ENCODE peak calls at places on chromosomes 13 and 19, in eight cellular contexts. C, H, N, P, I, U, B and L are unnamed samples. For H3K4me1, the result is how much of the 10 kb centered on the place peaks cover.

GRCh38 chr13:112078879-112079526 is 12.1 kb downstream of the SOX1 start:
- DNase-seq in N (no peak), P (no peak), C (no peak), B (no peak), I (no peak), H (no peak), U (no peak), L (no peak)

GRCh38 chr19:485122-485521 is 11.2 kb upstream of the MADCAM1 start:
- DNase-seq in N (no peak), I (no peak), B (no peak), C (no peak), U (no peak), H (peak), P (no peak), L (no peak)

GRCh38 chr13:67148219-67148583 is 81.9 kb downstream of the PCDH9 start:
- DNase-seq in C (no peak), U (no peak), H (no peak), I (no peak), B (no peak), P (no peak), N (no peak), L (no peak)

GRCh38 chr19:48239582-48240141 is 16.1 kb downstream of the CARD8 start:
- DNase-seq in C (no peak), H (no peak), N (no peak), I (no peak), B (no peak), P (no peak), U (no peak), L (no peak)

GRCh38 chr19:35702223-35703012 is 1.9 kb upstream of the ZBTB32 start:
- DNase-seq in H (peak), U (peak), B (peak), C (peak), P (peak), I (peak), N (peak), L (peak)

GRCh38 chr13:93505104-93505952 is 278.7 kb downstream of the GPC6 start:
- DNase-seq in I (no peak), U (peak), P (no peak), C (no peak), H (no peak), N (peak), B (no peak), L (no peak)

GRCh38 chr13:76885203-76886004 is 801 bp downstream of the KCTD12 start:
- DNase-seq in H (peak), N (peak), P (peak), B (peak), I (peak), C (peak), U (peak), L (peak)

GRCh38 chr19:49398001-49398615 is 10.1 kb downstream of the KASH5 start:
- DNase-seq in U (no peak), P (no peak), N (no peak), H (no peak), C (no peak), B (no peak), I (no peak), L (peak)

GRCh38 chr19:46859637-46860124 is 1.1 kb upstream of the ARHGAP35 start:
- DNase-seq in I (peak), C (peak), P (no peak), N (no peak), U (peak), H (peak), B (no peak), L (no peak)

GRCh38 chr19:42191855-42192254 is 25.6 kb downstream of the DEDD2 start:
- DNase-seq in C (no peak), P (no peak), B (no peak), H (no peak), U (peak), N (no peak), I (no peak), L (no peak)

GRCh38 chr19:40247735-40248262 is 21.3 kb upstream of the CCNP start:
- DNase-seq in P (no peak), H (no peak), N (no peak), I (no peak), U (no peak), B (no peak), C (peak), L (no peak)

GRCh38 chr19:11059511-11060358 is 29.5 kb upstream of the LDLR start:
- DNase-seq in N (no peak), P (no peak), C (no peak), I (no peak), U (no peak), B (no peak), H (no peak), L (no peak)

GRCh38 chr19:48813123-48813911 is 2.5 kb upstream of the BCAT2 start:
- DNase-seq in B (no peak), H (no peak), N (no peak), I (no peak), P (no peak), C (no peak), U (peak), L (no peak)

GRCh38 chr13:28705734-28706133 is 13.0 kb downstream of the SLC46A3 start:
- DNase-seq in U (no peak), N (no peak), I (no peak), C (no peak), B (no peak), H (no peak), P (no peak), L (no peak)

GRCh38 chr13:76968041-76968440 is 19.7 kb downstream of the ACOD1 start:
- DNase-seq in P (no peak), N (no peak), U (no peak), H (no peak), I (no peak), B (no peak), C (no peak), L (no peak)

GRCh38 chr19:33157906-33158305 is 26.0 kb downstream of the WDR88 start:
- DNase-seq in B (no peak), N (no peak), U (no peak), P (no peak), I (no peak), H (no peak), C (no peak), L (no peak)

GRCh38 chr13:70128098-70128497 is 19.8 kb upstream of the KLHL1 start:
- DNase-seq in C (no peak), P (no peak), U (no peak), I (no peak), H (no peak), N (no peak), B (no peak), L (no peak)

GRCh38 chr19:14479985-14480694 is 5.0 kb upstream of the PTGER1 start:
- DNase-seq in P (peak), B (no peak), U (no peak), C (peak), N (peak), I (peak), H (peak), L (peak)

GRCh38 chr13:20353973-20354372 is 121.9 kb upstream of the GJB6 start:
- DNase-seq in P (no peak), I (no peak), H (no peak), U (no peak), C (no peak), B (no peak), N (no peak), L (no peak)

GRCh38 chr19:7427944-7428343 is 60.9 kb downstream of the PEX11G start:
- DNase-seq in C (no peak), P (no peak), N (no peak), H (no peak), I (no peak), B (no peak), U (no peak), L (no peak)

GRCh38 chr13:27097691-27098090 is 73.9 kb downstream of the USP12 start:
- DNase-seq in H (no peak), P (no peak), I (no peak), U (no peak), B (no peak), C (no peak), N (no peak), L (no peak)

GRCh38 chr13:111922086-111922485 is 144.9 kb upstream of the SOX1 start:
- DNase-seq in P (no peak), U (no peak), H (peak), I (no peak), B (no peak), N (no peak), C (no peak), L (no peak)

GRCh38 chr19:16325161-16325527 is 518 bp downstream of the KLF2 start:
- DNase-seq in U (peak), H (peak), I (peak), B (no peak), N (peak), C (peak), P (peak), L (peak)

GRCh38 chr19:46404039-46404883 is 9.1 kb downstream of the CCDC8 start:
- DNase-seq in N (peak), H (no peak), C (peak), I (peak), U (peak), B (peak), P (no peak), L (no peak)

GRCh38 chr19:45973564-45974338 is at the start of gene NOVA2:
- DNase-seq in U (peak), H (peak), I (peak), C (peak), B (peak), N (peak), P (peak), L (no peak)

GRCh38 chr13:59269476-59269875 is 894.3 kb downstream of the DIAPH3 start:
- DNase-seq in P (no peak), C (no peak), N (no peak), B (no peak), I (no peak), U (no peak), H (no peak), L (no peak)

GRCh38 chr13:33125821-33126570 is 109.8 kb downstream of the KL start:
- DNase-seq in P (peak), I (peak), N (peak), B (peak), U (peak), H (no peak), C (peak), L (no peak)

GRCh38 chr13:102091231-102091630 is 310.6 kb downstream of the FGF14 start:
- DNase-seq in P (no peak), B (no peak), I (no peak), C (no peak), N (peak), H (no peak), U (peak), L (no peak)

GRCh38 chr19:39828015-39828633 is 5.8 kb downstream of the DYRK1B start:
- DNase-seq in N (no peak), I (no peak), B (no peak), U (no peak), P (no peak), H (no peak), C (no peak), L (no peak)

DNA sequence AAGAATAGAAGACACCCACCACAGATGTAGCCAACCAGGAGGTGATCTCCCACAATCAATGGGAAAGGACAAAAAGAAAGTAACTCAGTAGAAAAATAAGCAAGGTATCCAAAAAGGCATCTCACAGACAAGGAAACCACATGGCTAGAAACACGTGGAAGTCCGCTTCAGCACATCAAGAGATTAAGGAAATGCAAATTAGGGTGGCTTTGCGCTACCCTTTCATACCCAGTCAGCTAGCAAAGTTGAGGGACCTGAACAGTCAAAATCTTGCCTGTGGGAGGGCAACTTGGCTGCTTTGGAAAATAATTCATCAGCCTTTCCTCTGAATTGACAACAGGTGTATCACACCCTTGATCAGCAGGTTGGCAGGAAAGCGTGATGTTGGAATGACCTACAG is 11.6 kb upstream of the UQCR11 start:
- DNase-seq in H (no peak), N (no peak), B (no peak), C (no peak), I (no peak), P (no peak), U (no peak), L (no peak)
- H3K27ac ChIP-seq in H (no peak), N (peak), B (no peak), C (no peak), I (no peak), P (no peak), U (no peak), L (peak)

GRCh38 chr19:54199401-54199800 is 1.3 kb upstream of the RPS9 start:
- DNase-seq in N (no peak), I (no peak), C (no peak), H (no peak), B (no peak), U (no peak), P (no peak), L (no peak)

GRCh38 chr19:54204767-54205468 is 4.3 kb downstream of the RPS9 start:
- DNase-seq in N (no peak), H (no peak), P (no peak), C (no peak), U (no peak), I (no peak), B (no peak), L (no peak)

GRCh38 chr19:54203151-54203611 is 2.5 kb downstream of the RPS9 start:
- DNase-seq in C (no peak), N (no peak), I (no peak), U (peak), B (no peak), H (no peak), P (no peak), L (no peak)

GRCh38 chr19:54201980-54202379 is 1.3 kb downstream of the RPS9 start:
- DNase-seq in I (no peak), B (no peak), N (no peak), H (no peak), U (no peak), C (no peak), P (no peak), L (no peak)

GRCh38 chr19:54201172-54201701 is 579 bp downstream of the RPS9 start:
- DNase-seq in I (no peak), P (no peak), H (no peak), C (no peak), N (no peak), B (no peak), U (no peak), L (no peak)
- H3K4me1 ChIP-seq in I (half or more), P (under half), H (under half), C (under half), N (under half), B (under half), U (under half), L (under half)

DNA sequence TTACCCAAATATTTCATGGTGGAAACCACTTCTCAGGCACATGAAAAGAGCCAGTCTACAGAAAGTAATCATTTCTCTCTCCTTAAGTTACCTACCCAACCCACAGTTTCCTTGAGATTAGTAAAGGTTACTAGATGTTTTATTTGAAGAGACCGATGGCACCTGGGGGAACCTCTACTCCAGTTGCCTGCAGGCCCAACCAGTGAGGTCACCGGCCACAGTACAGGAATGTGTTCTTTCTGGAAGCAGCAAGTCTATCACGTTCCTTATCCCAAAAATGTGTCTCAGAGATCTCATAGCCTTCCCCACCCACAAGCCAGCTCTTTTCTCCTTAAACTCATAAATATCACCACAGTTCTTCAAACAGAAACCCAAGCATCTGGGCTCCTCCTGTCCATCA is 316.1 kb downstream of the COG6 start:
- DNase-seq in I (no peak), P (no peak), U (no peak), H (no peak), B (no peak), C (no peak), N (no peak), L (no peak)
- H3K27ac ChIP-seq in I (no peak), P (no peak), U (no peak), H (no peak), B (no peak), C (no peak), N (no peak), L (no peak)

DNA sequence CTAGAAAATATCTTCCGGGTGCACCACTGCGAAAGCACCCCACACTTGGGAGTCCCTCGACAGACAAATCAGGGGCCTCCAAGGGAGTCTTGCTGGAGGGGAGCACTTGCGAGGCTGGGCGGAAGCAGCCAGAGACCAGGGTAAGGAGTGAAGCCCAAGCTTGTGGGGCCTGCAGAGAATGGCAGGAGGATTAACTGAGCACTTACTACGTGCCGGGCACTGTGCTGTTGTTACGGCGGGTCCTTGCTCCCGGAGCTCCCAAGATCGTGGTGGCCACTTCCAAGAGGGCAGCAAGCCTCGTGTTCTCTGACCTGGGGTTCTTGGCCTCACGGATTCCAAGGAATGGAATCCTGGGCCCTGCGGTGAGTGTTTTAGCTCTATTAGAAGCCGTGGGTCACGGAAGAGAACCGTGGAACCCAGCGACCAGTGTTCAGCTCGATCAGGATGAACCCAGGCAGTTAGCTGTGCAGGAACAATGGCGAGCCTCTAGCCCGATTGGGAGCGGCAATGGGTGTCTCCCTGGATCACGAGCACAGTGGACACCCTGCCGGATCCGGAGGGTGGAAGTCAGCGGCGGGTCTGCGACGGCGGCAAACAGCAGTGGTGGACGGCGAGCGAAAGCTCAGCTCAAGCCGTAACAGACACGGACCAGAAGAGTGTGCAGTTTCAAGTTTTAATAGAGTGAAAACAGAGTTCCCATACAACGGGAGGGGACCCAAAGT is 9.6 kb downstream of the TTYH1 start:
- DNase-seq in I (no peak), B (no peak), P (no peak), H (no peak), C (no peak), N (no peak), U (no peak), L (no peak)
- H3K4me1 ChIP-seq in I (under half), B (under half), P (under half), H (under half), C (under half), N (under half), U (under half), L (under half)

GRCh38 chr19:18002347-18002850 is 5.6 kb upstream of the ARRDC2 start:
- DNase-seq in B (no peak), C (no peak), I (peak), N (no peak), U (no peak), P (no peak), H (peak), L (no peak)
- H3K27ac ChIP-seq in B (peak), C (peak), I (peak), N (no peak), U (no peak), P (no peak), H (peak), L (peak)